ENCODE peak calls at places on chromosomes 12 and 14, in seven cellular contexts. X is nucleus accumbens; T is AG09319; O is GF-D8; N is endothelial cell; L is tibial artery; V is activated CD8-positive, alpha-beta memory T cell treated with anti-CD3 and anti-CD28 coated beads for 24 hours. A is an unnamed sample.
A peak's percentile ranks its signal among the peaks of the same experiment; 100 is the strongest.

GRCh38 chr12:68113644-68114043 is 45.9 kb downstream of the IFNG start:
- DNase-seq in X (no peak), T (no peak), O (no peak), N (no peak), L (no peak), V (no peak), A (no peak)

GRCh38 chr14:93024493-93024892 is 91.2 kb downstream of the ITPK1 start:
- DNase-seq in X (no peak), T (no peak), O (no peak), N (no peak), L (no peak), V (no peak), A (no peak)

GRCh38 chr14:31543969-31544799 is 17.0 kb upstream of the NUBPL start:
- DNase-seq in X (no peak), T (no peak), O (no peak), N (no peak), L (no peak), V (no peak), A (no peak)

GRCh38 chr12:57221169-57221917 is 4.7 kb downstream of the NXPH4 start:
- DNase-seq in X (no peak), T (no peak), O (no peak), N (no peak), L (no peak), V (no peak), A (no peak)

GRCh38 chr12:56206373-56207166 is 15.2 kb downstream of the RNF41 start:
- DNase-seq in X (no peak), T (no peak), O (no peak), N (peak; percentile 71), L (peak; percentile 57), V (no peak), A (peak; percentile 14)

GRCh38 chr12:46167412-46167811 is 101.4 kb downstream of the SLC38A1 start:
- DNase-seq in X (no peak), T (no peak), O (no peak), N (no peak), L (no peak), V (no peak), A (no peak)

GRCh38 chr12:76878045-76878898 is 547 bp downstream of the CSRP2 start:
- DNase-seq in X (no peak), T (no peak), O (no peak), N (peak; percentile 48), L (no peak), V (no peak), A (no peak)

GRCh38 chr12:32754101-32754500 is 1.6 kb downstream of the YARS2 start:
- DNase-seq in X (no peak), T (no peak), O (no peak), N (no peak), L (no peak), V (no peak), A (no peak)

GRCh38 chr14:63544641-63545234 is 1.6 kb upstream of the PPP2R5E start:
- DNase-seq in X (no peak), T (no peak), O (no peak), N (no peak), L (no peak), V (no peak), A (no peak)

GRCh38 chr14:51521764-51522163 is 129.9 kb upstream of the FRMD6 start:
- DNase-seq in X (no peak), T (no peak), O (no peak), N (no peak), L (no peak), V (no peak), A (no peak)

GRCh38 chr14:100686858-100687257 is 39.8 kb upstream of the DLK1 start:
- DNase-seq in X (no peak), T (no peak), O (no peak), N (peak; percentile 29), L (no peak), V (no peak), A (no peak)

GRCh38 chr12:21745258-21745657 is 29.2 kb downstream of the KCNJ8 start:
- DNase-seq in X (no peak), T (no peak), O (no peak), N (no peak), L (no peak), V (no peak), A (no peak)

GRCh38 chr12:117204146-117204545 is 13.9 kb upstream of the FBXO21 start:
- DNase-seq in X (no peak), T (no peak), O (no peak), N (no peak), L (no peak), V (no peak), A (no peak)

GRCh38 chr14:81401420-81402122 is 1.4 kb upstream of the STON2 start:
- DNase-seq in X (no peak), T (peak; percentile 88), O (no peak), N (no peak), L (no peak), V (no peak), A (no peak)

GRCh38 chr12:100758083-100758482 is 36.5 kb upstream of the ANO4 start:
- DNase-seq in X (no peak), T (no peak), O (no peak), N (no peak), L (no peak), V (no peak), A (no peak)

GRCh38 chr14:104821971-104822608 is 21.2 kb downstream of the ZBTB42 start:
- DNase-seq in X (no peak), T (no peak), O (no peak), N (no peak), L (no peak), V (peak; percentile 24), A (no peak)

GRCh38 chr12:97276198-97276580 is 186.4 kb upstream of the RMST start:
- DNase-seq in X (peak; percentile 13), T (no peak), O (no peak), N (no peak), L (no peak), V (no peak), A (no peak)

A was measured in hypothalamus.